ENCODE peak calls at places on chromosomes 2 and 18, in seven cellular contexts. One of them, this sample, is unnamed.

GRCh38 chr2:131367352-131367751 is 3.4 kb upstream of the RAB6D start:
- DNase-seq in retinal pigment epithelial cell: no peak
- DNase-seq in posterior vena cava: peak
- DNase-seq in nucleus accumbens: no peak
- DNase-seq in SHP77: no peak
- DNase-seq in T-helper 2 cell: no peak
- DNase-seq in GM12865: no peak
- DNase-seq in this sample: no peak

GRCh38 chr2:235021752-235022151 is 69.9 kb downstream of the SH3BP4 start:
- DNase-seq in retinal pigment epithelial cell: no peak
- DNase-seq in posterior vena cava: no peak
- DNase-seq in nucleus accumbens: no peak
- DNase-seq in SHP77: no peak
- DNase-seq in T-helper 2 cell: no peak
- DNase-seq in GM12865: no peak
- DNase-seq in this sample: no peak

GRCh38 chr2:204024503-204024902 is 87.9 kb downstream of the ICOS start:
- DNase-seq in retinal pigment epithelial cell: no peak
- DNase-seq in posterior vena cava: no peak
- DNase-seq in nucleus accumbens: no peak
- DNase-seq in SHP77: peak
- DNase-seq in T-helper 2 cell: no peak
- DNase-seq in GM12865: peak
- DNase-seq in this sample: peak

GRCh38 chr2:210250577-210250976 is 25.3 kb upstream of the ACADL start:
- DNase-seq in retinal pigment epithelial cell: no peak
- DNase-seq in posterior vena cava: no peak
- DNase-seq in nucleus accumbens: no peak
- DNase-seq in SHP77: no peak
- DNase-seq in T-helper 2 cell: no peak
- DNase-seq in GM12865: no peak
- DNase-seq in this sample: no peak

GRCh38 chr2:16411788-16412187 is 253.8 kb downstream of the CYRIA start:
- DNase-seq in retinal pigment epithelial cell: no peak
- DNase-seq in posterior vena cava: no peak
- DNase-seq in nucleus accumbens: no peak
- DNase-seq in SHP77: no peak
- DNase-seq in T-helper 2 cell: no peak
- DNase-seq in GM12865: no peak
- DNase-seq in this sample: no peak

GRCh38 chr18:47883771-47884413 is 46.6 kb downstream of the SMAD2 start:
- DNase-seq in retinal pigment epithelial cell: peak
- DNase-seq in posterior vena cava: no peak
- DNase-seq in nucleus accumbens: no peak
- DNase-seq in SHP77: no peak
- DNase-seq in T-helper 2 cell: no peak
- DNase-seq in GM12865: no peak
- DNase-seq in this sample: no peak

GRCh38 chr2:174059178-174059874 is 94.2 kb upstream of the SP3 start:
- DNase-seq in retinal pigment epithelial cell: no peak
- DNase-seq in posterior vena cava: no peak
- DNase-seq in nucleus accumbens: no peak
- DNase-seq in SHP77: no peak
- DNase-seq in T-helper 2 cell: no peak
- DNase-seq in GM12865: no peak
- DNase-seq in this sample: no peak

GRCh38 chr18:39571511-39571910 is 2005.9 kb upstream of the CELF4 start:
- DNase-seq in retinal pigment epithelial cell: no peak
- DNase-seq in posterior vena cava: no peak
- DNase-seq in nucleus accumbens: no peak
- DNase-seq in SHP77: no peak
- DNase-seq in T-helper 2 cell: no peak
- DNase-seq in GM12865: peak
- DNase-seq in this sample: no peak

GRCh38 chr2:98868548-98869271 is 67.3 kb downstream of the CRACDL start:
- DNase-seq in retinal pigment epithelial cell: no peak
- DNase-seq in posterior vena cava: no peak
- DNase-seq in nucleus accumbens: no peak
- DNase-seq in SHP77: peak
- DNase-seq in T-helper 2 cell: no peak
- DNase-seq in GM12865: no peak
- DNase-seq in this sample: no peak

GRCh38 chr2:64250751-64251405 is 106.7 kb upstream of the PELI1 start:
- DNase-seq in retinal pigment epithelial cell: no peak
- DNase-seq in posterior vena cava: no peak
- DNase-seq in nucleus accumbens: peak
- DNase-seq in SHP77: no peak
- DNase-seq in T-helper 2 cell: no peak
- DNase-seq in GM12865: no peak
- DNase-seq in this sample: no peak

GRCh38 chr2:231191896-231192872 is 6.2 kb upstream of the ARMC9 start:
- DNase-seq in retinal pigment epithelial cell: no peak
- DNase-seq in posterior vena cava: peak
- DNase-seq in nucleus accumbens: no peak
- DNase-seq in SHP77: peak
- DNase-seq in T-helper 2 cell: no peak
- DNase-seq in GM12865: peak
- DNase-seq in this sample: peak

GRCh38 chr2:162297925-162298552 is 20.4 kb downstream of the IFIH1 start:
- DNase-seq in retinal pigment epithelial cell: peak
- DNase-seq in posterior vena cava: no peak
- DNase-seq in nucleus accumbens: peak
- DNase-seq in SHP77: peak
- DNase-seq in T-helper 2 cell: no peak
- DNase-seq in GM12865: peak
- DNase-seq in this sample: peak

GRCh38 chr2:152094014-152094413 is 4.8 kb downstream of the CACNB4 start:
- DNase-seq in retinal pigment epithelial cell: no peak
- DNase-seq in posterior vena cava: no peak
- DNase-seq in nucleus accumbens: no peak
- DNase-seq in SHP77: no peak
- DNase-seq in T-helper 2 cell: no peak
- DNase-seq in GM12865: no peak
- DNase-seq in this sample: no peak

GRCh38 chr18:75752864-75753263 is 325.4 kb upstream of the SMIM21 start:
- DNase-seq in retinal pigment epithelial cell: no peak
- DNase-seq in posterior vena cava: no peak
- DNase-seq in nucleus accumbens: no peak
- DNase-seq in SHP77: no peak
- DNase-seq in T-helper 2 cell: no peak
- DNase-seq in GM12865: no peak
- DNase-seq in this sample: no peak

GRCh38 chr18:40402052-40402451 is 1553.0 kb upstream of the PIK3C3 start:
- DNase-seq in retinal pigment epithelial cell: no peak
- DNase-seq in posterior vena cava: no peak
- DNase-seq in nucleus accumbens: no peak
- DNase-seq in SHP77: no peak
- DNase-seq in T-helper 2 cell: no peak
- DNase-seq in GM12865: no peak
- DNase-seq in this sample: no peak

GRCh38 chr18:74310411-74310810 is 5.2 kb upstream of the C18orf63 start:
- DNase-seq in retinal pigment epithelial cell: no peak
- DNase-seq in posterior vena cava: no peak
- DNase-seq in nucleus accumbens: no peak
- DNase-seq in SHP77: peak
- DNase-seq in T-helper 2 cell: no peak
- DNase-seq in GM12865: peak
- DNase-seq in this sample: no peak

GRCh38 chr18:46939337-46939963 is 22.0 kb downstream of the KATNAL2 start:
- DNase-seq in retinal pigment epithelial cell: peak
- DNase-seq in posterior vena cava: no peak
- DNase-seq in nucleus accumbens: no peak
- DNase-seq in SHP77: no peak
- DNase-seq in T-helper 2 cell: no peak
- DNase-seq in GM12865: no peak
- DNase-seq in this sample: no peak

GRCh38 chr2:75432761-75433361 is 127.9 kb downstream of the EVA1A start:
- DNase-seq in retinal pigment epithelial cell: peak
- DNase-seq in posterior vena cava: no peak
- DNase-seq in nucleus accumbens: no peak
- DNase-seq in SHP77: no peak
- DNase-seq in T-helper 2 cell: no peak
- DNase-seq in GM12865: peak
- DNase-seq in this sample: no peak

GRCh38 chr18:75128911-75129716 is 79.8 kb downstream of the PTGR3 start:
- DNase-seq in retinal pigment epithelial cell: no peak
- DNase-seq in posterior vena cava: peak
- DNase-seq in nucleus accumbens: no peak
- DNase-seq in SHP77: no peak
- DNase-seq in T-helper 2 cell: no peak
- DNase-seq in GM12865: no peak
- DNase-seq in this sample: no peak

GRCh38 chr2:147033046-147033445 is 811.8 kb upstream of the ACVR2A start:
- DNase-seq in retinal pigment epithelial cell: no peak
- DNase-seq in posterior vena cava: no peak
- DNase-seq in nucleus accumbens: no peak
- DNase-seq in SHP77: no peak
- DNase-seq in T-helper 2 cell: no peak
- DNase-seq in GM12865: no peak
- DNase-seq in this sample: no peak

GRCh38 chr18:37368110-37368812 is 197.3 kb downstream of the CELF4 start:
- DNase-seq in retinal pigment epithelial cell: no peak
- DNase-seq in posterior vena cava: no peak
- DNase-seq in nucleus accumbens: no peak
- DNase-seq in SHP77: no peak
- DNase-seq in T-helper 2 cell: no peak
- DNase-seq in GM12865: no peak
- DNase-seq in this sample: no peak

GRCh38 chr2:11100976-11101375 is 54.3 kb upstream of the SLC66A3 start:
- DNase-seq in retinal pigment epithelial cell: no peak
- DNase-seq in posterior vena cava: no peak
- DNase-seq in nucleus accumbens: no peak
- DNase-seq in SHP77: no peak
- DNase-seq in T-helper 2 cell: no peak
- DNase-seq in GM12865: no peak
- DNase-seq in this sample: no peak

GRCh38 chr2:62475172-62476011 is 30.6 kb downstream of the TMEM17 start:
- DNase-seq in retinal pigment epithelial cell: peak
- DNase-seq in posterior vena cava: no peak
- DNase-seq in nucleus accumbens: peak
- DNase-seq in SHP77: no peak
- DNase-seq in T-helper 2 cell: no peak
- DNase-seq in GM12865: no peak
- DNase-seq in this sample: no peak

GRCh38 chr2:71548589-71549485 is 95.5 kb downstream of the DYSF start:
- DNase-seq in retinal pigment epithelial cell: no peak
- DNase-seq in posterior vena cava: peak
- DNase-seq in nucleus accumbens: peak
- DNase-seq in SHP77: peak
- DNase-seq in T-helper 2 cell: peak
- DNase-seq in GM12865: peak
- DNase-seq in this sample: peak

GRCh38 chr2:187552959-187553681 is 1.1 kb downstream of the TFPI start:
- DNase-seq in retinal pigment epithelial cell: no peak
- DNase-seq in posterior vena cava: no peak
- DNase-seq in nucleus accumbens: no peak
- DNase-seq in SHP77: no peak
- DNase-seq in T-helper 2 cell: no peak
- DNase-seq in GM12865: peak
- DNase-seq in this sample: no peak

GRCh38 chr2:29921560-29921915 is at the start of gene ALK:
- DNase-seq in retinal pigment epithelial cell: no peak
- DNase-seq in posterior vena cava: peak
- DNase-seq in nucleus accumbens: peak
- DNase-seq in SHP77: peak
- DNase-seq in T-helper 2 cell: peak
- DNase-seq in GM12865: peak
- DNase-seq in this sample: peak

GRCh38 chr2:23697676-23698075 is 229.2 kb downstream of the ATAD2B start:
- DNase-seq in retinal pigment epithelial cell: no peak
- DNase-seq in posterior vena cava: no peak
- DNase-seq in nucleus accumbens: no peak
- DNase-seq in SHP77: no peak
- DNase-seq in T-helper 2 cell: no peak
- DNase-seq in GM12865: no peak
- DNase-seq in this sample: no peak

GRCh38 chr2:240248981-240249422 is 108.5 kb upstream of the OTOS start:
- DNase-seq in retinal pigment epithelial cell: no peak
- DNase-seq in posterior vena cava: peak
- DNase-seq in nucleus accumbens: no peak
- DNase-seq in SHP77: no peak
- DNase-seq in T-helper 2 cell: no peak
- DNase-seq in GM12865: no peak
- DNase-seq in this sample: peak

GRCh38 chr2:62409442-62409841 is 96.6 kb downstream of the TMEM17 start:
- DNase-seq in retinal pigment epithelial cell: no peak
- DNase-seq in posterior vena cava: no peak
- DNase-seq in nucleus accumbens: no peak
- DNase-seq in SHP77: no peak
- DNase-seq in T-helper 2 cell: no peak
- DNase-seq in GM12865: peak
- DNase-seq in this sample: no peak

GRCh38 chr18:71209944-71210343 is 921.1 kb downstream of the SOCS6 start:
- DNase-seq in retinal pigment epithelial cell: no peak
- DNase-seq in posterior vena cava: no peak
- DNase-seq in nucleus accumbens: no peak
- DNase-seq in SHP77: no peak
- DNase-seq in T-helper 2 cell: no peak
- DNase-seq in GM12865: no peak
- DNase-seq in this sample: no peak

GRCh38 chr2:171391532-171391931 is 42.3 kb downstream of the METTL8 start:
- DNase-seq in retinal pigment epithelial cell: no peak
- DNase-seq in posterior vena cava: no peak
- DNase-seq in nucleus accumbens: no peak
- DNase-seq in SHP77: no peak
- DNase-seq in T-helper 2 cell: no peak
- DNase-seq in GM12865: no peak
- DNase-seq in this sample: no peak

GRCh38 chr2:101873543-101873942 is 118.2 kb upstream of the IL1R2 start:
- DNase-seq in retinal pigment epithelial cell: no peak
- DNase-seq in posterior vena cava: no peak
- DNase-seq in nucleus accumbens: no peak
- DNase-seq in SHP77: peak
- DNase-seq in T-helper 2 cell: no peak
- DNase-seq in GM12865: peak
- DNase-seq in this sample: no peak

GRCh38 chr2:176652300-176653182 is 383.3 kb downstream of the MTX2 start:
- DNase-seq in retinal pigment epithelial cell: no peak
- DNase-seq in posterior vena cava: no peak
- DNase-seq in nucleus accumbens: no peak
- DNase-seq in SHP77: peak
- DNase-seq in T-helper 2 cell: no peak
- DNase-seq in GM12865: peak
- DNase-seq in this sample: no peak

GRCh38 chr2:11203480-11203879 is 48.2 kb downstream of the SLC66A3 start:
- DNase-seq in retinal pigment epithelial cell: no peak
- DNase-seq in posterior vena cava: no peak
- DNase-seq in nucleus accumbens: no peak
- DNase-seq in SHP77: no peak
- DNase-seq in T-helper 2 cell: no peak
- DNase-seq in GM12865: peak
- DNase-seq in this sample: no peak

GRCh38 chr2:69375494-69376353 is 11.3 kb downstream of the GFPT1 start:
- DNase-seq in retinal pigment epithelial cell: no peak
- DNase-seq in posterior vena cava: no peak
- DNase-seq in nucleus accumbens: no peak
- DNase-seq in SHP77: peak
- DNase-seq in T-helper 2 cell: no peak
- DNase-seq in GM12865: peak
- DNase-seq in this sample: no peak

This sample was measured in neural crest cell.